ENCODE peak calls at places on chromosomes 1 and 21, in ten cellular contexts. One of them, this sample, is unnamed.

GRCh38 chr1:164602142-164602429 is 43.1 kb downstream of the PBX1 start:
- DNase-seq in C1 segment of cervical spinal cord: no peak
- DNase-seq in thyroid gland: peak
- DNase-seq in frontal cortex: no peak
- DNase-seq in EH: no peak
- DNase-seq in T1000: no peak
- DNase-seq in T follicular helper cell: no peak
- DNase-seq in GM23338: peak
- DNase-seq in ovary: peak
- DNase-seq in midbrain: no peak
- DNase-seq in this sample: no peak

GRCh38 chr1:62720946-62721554 is 32.9 kb upstream of the DOCK7 start:
- DNase-seq in C1 segment of cervical spinal cord: no peak
- DNase-seq in thyroid gland: no peak
- DNase-seq in frontal cortex: no peak
- DNase-seq in EH: no peak
- DNase-seq in T1000: no peak
- DNase-seq in T follicular helper cell: no peak
- DNase-seq in GM23338: no peak
- DNase-seq in ovary: no peak
- DNase-seq in midbrain: no peak
- DNase-seq in this sample: no peak

GRCh38 chr1:12434686-12435085 is 183.3 kb downstream of the DHRS3 start:
- DNase-seq in C1 segment of cervical spinal cord: no peak
- DNase-seq in thyroid gland: no peak
- DNase-seq in frontal cortex: no peak
- DNase-seq in EH: no peak
- DNase-seq in T1000: no peak
- DNase-seq in T follicular helper cell: no peak
- DNase-seq in GM23338: no peak
- DNase-seq in ovary: no peak
- DNase-seq in midbrain: no peak
- DNase-seq in this sample: no peak

GRCh38 chr1:118247593-118247992 is 62.6 kb upstream of the SPAG17 start:
- DNase-seq in C1 segment of cervical spinal cord: no peak
- DNase-seq in thyroid gland: no peak
- DNase-seq in frontal cortex: no peak
- DNase-seq in EH: peak
- DNase-seq in T1000: no peak
- DNase-seq in T follicular helper cell: no peak
- DNase-seq in GM23338: peak
- DNase-seq in ovary: no peak
- DNase-seq in midbrain: no peak
- DNase-seq in this sample: no peak

GRCh38 chr1:203114202-203114601 is 13.3 kb upstream of the ADORA1 start:
- DNase-seq in C1 segment of cervical spinal cord: no peak
- DNase-seq in thyroid gland: no peak
- DNase-seq in frontal cortex: no peak
- DNase-seq in EH: no peak
- DNase-seq in T1000: no peak
- DNase-seq in T follicular helper cell: no peak
- DNase-seq in GM23338: no peak
- DNase-seq in ovary: no peak
- DNase-seq in midbrain: no peak
- DNase-seq in this sample: no peak

GRCh38 chr1:22841142-22841541 is 130.5 kb downstream of the EPHB2 start:
- DNase-seq in C1 segment of cervical spinal cord: no peak
- DNase-seq in thyroid gland: no peak
- DNase-seq in frontal cortex: no peak
- DNase-seq in EH: no peak
- DNase-seq in T1000: no peak
- DNase-seq in T follicular helper cell: no peak
- DNase-seq in GM23338: no peak
- DNase-seq in ovary: no peak
- DNase-seq in midbrain: no peak
- DNase-seq in this sample: no peak

GRCh38 chr1:16146888-16147614 is 8.8 kb downstream of the EPHA2 start:
- DNase-seq in C1 segment of cervical spinal cord: no peak
- DNase-seq in thyroid gland: peak
- DNase-seq in frontal cortex: no peak
- DNase-seq in EH: peak
- DNase-seq in T1000: no peak
- DNase-seq in T follicular helper cell: no peak
- DNase-seq in GM23338: no peak
- DNase-seq in ovary: no peak
- DNase-seq in midbrain: no peak
- DNase-seq in this sample: no peak

GRCh38 chr1:37474051-37474696 is at the start of gene ZC3H12A:
- DNase-seq in C1 segment of cervical spinal cord: peak
- DNase-seq in thyroid gland: peak
- DNase-seq in frontal cortex: peak
- DNase-seq in EH: peak
- DNase-seq in T1000: peak
- DNase-seq in T follicular helper cell: peak
- DNase-seq in GM23338: peak
- DNase-seq in ovary: peak
- DNase-seq in midbrain: peak
- DNase-seq in this sample: peak

GRCh38 chr1:88463401-88463800 is 220.7 kb upstream of the PKN2 start:
- DNase-seq in C1 segment of cervical spinal cord: no peak
- DNase-seq in thyroid gland: no peak
- DNase-seq in frontal cortex: peak
- DNase-seq in EH: no peak
- DNase-seq in T1000: no peak
- DNase-seq in T follicular helper cell: no peak
- DNase-seq in GM23338: no peak
- DNase-seq in ovary: no peak
- DNase-seq in midbrain: no peak
- DNase-seq in this sample: no peak

GRCh38 chr1:84291882-84292655 is 9.4 kb upstream of the SAMD13 start:
- DNase-seq in C1 segment of cervical spinal cord: no peak
- DNase-seq in thyroid gland: no peak
- DNase-seq in frontal cortex: no peak
- DNase-seq in EH: no peak
- DNase-seq in T1000: no peak
- DNase-seq in T follicular helper cell: no peak
- DNase-seq in GM23338: no peak
- DNase-seq in ovary: no peak
- DNase-seq in midbrain: no peak
- DNase-seq in this sample: no peak

GRCh38 chr1:227399152-227399730 is 80.9 kb upstream of the CDC42BPA start:
- DNase-seq in C1 segment of cervical spinal cord: no peak
- DNase-seq in thyroid gland: no peak
- DNase-seq in frontal cortex: no peak
- DNase-seq in EH: no peak
- DNase-seq in T1000: no peak
- DNase-seq in T follicular helper cell: no peak
- DNase-seq in GM23338: no peak
- DNase-seq in ovary: no peak
- DNase-seq in midbrain: no peak
- DNase-seq in this sample: no peak

GRCh38 chr1:177948336-177948972 is 21.4 kb downstream of the SEC16B start:
- DNase-seq in C1 segment of cervical spinal cord: peak
- DNase-seq in thyroid gland: peak
- DNase-seq in frontal cortex: peak
- DNase-seq in EH: peak
- DNase-seq in T1000: peak
- DNase-seq in T follicular helper cell: no peak
- DNase-seq in GM23338: peak
- DNase-seq in ovary: peak
- DNase-seq in midbrain: peak
- DNase-seq in this sample: no peak

GRCh38 chr21:33266784-33267135 is 593 bp downstream of the IL10RB start:
- DNase-seq in C1 segment of cervical spinal cord: no peak
- DNase-seq in thyroid gland: no peak
- DNase-seq in frontal cortex: peak
- DNase-seq in EH: no peak
- DNase-seq in T1000: no peak
- DNase-seq in T follicular helper cell: no peak
- DNase-seq in GM23338: no peak
- DNase-seq in ovary: no peak
- DNase-seq in midbrain: no peak
- DNase-seq in this sample: peak

GRCh38 chr1:169812131-169812530 is 17.4 kb upstream of the METTL18 start:
- DNase-seq in C1 segment of cervical spinal cord: no peak
- DNase-seq in thyroid gland: no peak
- DNase-seq in frontal cortex: no peak
- DNase-seq in EH: peak
- DNase-seq in T1000: no peak
- DNase-seq in T follicular helper cell: no peak
- DNase-seq in GM23338: no peak
- DNase-seq in ovary: no peak
- DNase-seq in midbrain: no peak
- DNase-seq in this sample: no peak

This sample was measured in CD4-positive, alpha-beta memory T cell.